ENCODE peak calls at places on chromosomes 7 and 10, in seven cellular contexts. A is CD8-positive, alpha-beta T cell; L is GM20000; N is stimulated activated CD8-positive, alpha-beta memory T cell treated with anti-CD3 and anti-CD28 coated beads, Interleukin-4, amount 100 ng/mL, for 24 hours; B is NCI-H1694 treated with DMSO at 0.1 percent for 48 hours; W is cardiac muscle cell; M is NCI-H2081. P is an unnamed sample.

GRCh38 chr10:69902835-69903535 is 101.3 kb downstream of the COL13A1 start:
- DNase-seq in A (no peak), L (no peak), N (no peak), B (no peak), W (no peak), M (no peak), P (no peak)

GRCh38 chr10:30818854-30819253 is 189.3 kb upstream of the LYZL2 start:
- DNase-seq in A (no peak), L (no peak), N (no peak), B (no peak), W (peak; percentile 42), M (no peak), P (no peak)

GRCh38 chr7:113118074-113118959 is at the start of gene SMIM30:
- DNase-seq in A (peak; percentile 90), L (peak; percentile 83), N (peak; percentile 86), B (peak; percentile 95), W (peak; percentile 93), M (peak; percentile 96), P (peak; percentile 84)

GRCh38 chr7:2500701-2501100 is 18.9 kb upstream of the LFNG start:
- DNase-seq in A (no peak), L (no peak), N (no peak), B (no peak), W (no peak), M (no peak), P (no peak)

GRCh38 chr10:129523031-129523722 is 56.1 kb downstream of the MGMT start:
- DNase-seq in A (no peak), L (no peak), N (no peak), B (no peak), W (no peak), M (no peak), P (no peak)

GRCh38 chr7:33287738-33288137 is 158.4 kb downstream of the BBS9 start:
- DNase-seq in A (no peak), L (no peak), N (no peak), B (no peak), W (no peak), M (no peak), P (no peak)

GRCh38 chr10:97788552-97789442 is 17.0 kb upstream of the SFRP5 start:
- DNase-seq in A (no peak), L (no peak), N (no peak), B (no peak), W (peak; percentile 59), M (no peak), P (no peak)

GRCh38 chr7:20329389-20330175 is 1.1 kb upstream of the ITGB8 start:
- DNase-seq in A (no peak), L (peak; percentile 75), N (no peak), B (no peak), W (peak; percentile 81), M (peak; percentile 70), P (no peak)

GRCh38 chr7:55130079-55130476 is 111.3 kb downstream of the EGFR start:
- DNase-seq in A (no peak), L (no peak), N (no peak), B (no peak), W (peak; percentile 68), M (no peak), P (no peak)

GRCh38 chr10:74032900-74033655 is 35.2 kb downstream of the VCL start:
- DNase-seq in A (no peak), L (no peak), N (no peak), B (no peak), W (no peak), M (no peak), P (no peak)

GRCh38 chr7:12389089-12389700 is 14.5 kb downstream of the VWDE start:
- DNase-seq in A (no peak), L (peak; percentile 47), N (no peak), B (peak; percentile 70), W (peak; percentile 72), M (peak; percentile 76), P (no peak)

GRCh38 chr7:110502893-110503465 is 587.9 kb upstream of the LRRN3 start:
- DNase-seq in A (no peak), L (no peak), N (no peak), B (no peak), W (no peak), M (no peak), P (no peak)

GRCh38 chr10:47379901-47380300 is 4.2 kb downstream of the ZNF488 start:
- DNase-seq in A (peak; percentile 6), L (no peak), N (no peak), B (no peak), W (no peak), M (no peak), P (no peak)

GRCh38 chr10:86876748-86877147 is 80.7 kb downstream of the MMRN2 start:
- DNase-seq in A (no peak), L (no peak), N (no peak), B (no peak), W (peak; percentile 61), M (no peak), P (no peak)

GRCh38 chr10:72038458-72039001 is 49.8 kb downstream of the SPOCK2 start:
- DNase-seq in A (no peak), L (no peak), N (no peak), B (no peak), W (no peak), M (no peak), P (no peak)

GRCh38 chr10:101901340-101901739 is 57.7 kb upstream of the KCNIP2 start:
- DNase-seq in A (no peak), L (peak; percentile 68), N (no peak), B (peak; percentile 2), W (no peak), M (peak; percentile 4), P (no peak)

GRCh38 chr7:16708496-16708895 is 45.1 kb upstream of the TSPAN13 start:
- DNase-seq in A (no peak), L (no peak), N (no peak), B (no peak), W (peak; percentile 20), M (no peak), P (no peak)

GRCh38 chr10:75395171-75395954 is 6.2 kb downstream of the ZNF503 start:
- DNase-seq in A (no peak), L (peak; percentile 78), N (no peak), B (no peak), W (peak; percentile 67), M (no peak), P (no peak)

GRCh38 chr7:83486957-83487356 is 162.0 kb downstream of the SEMA3E start:
- DNase-seq in A (no peak), L (no peak), N (no peak), B (no peak), W (no peak), M (no peak), P (no peak)

GRCh38 chr7:122301858-122302745 is 2.4 kb downstream of the FEZF1 start:
- DNase-seq in A (no peak), L (no peak), N (no peak), B (no peak), W (no peak), M (no peak), P (no peak)

GRCh38 chr7:103573479-103574058 is 127.6 kb upstream of the SLC26A5 start:
- DNase-seq in A (no peak), L (peak; percentile 14), N (no peak), B (peak; percentile 78), W (peak; percentile 54), M (peak; percentile 51), P (no peak)

GRCh38 chr7:75756340-75757297 is 15.4 kb downstream of the CCL26 start:
- DNase-seq in A (no peak), L (no peak), N (no peak), B (no peak), W (peak; percentile 70), M (peak; percentile 29), P (no peak)

GRCh38 chr7:41867639-41868038 is 164.7 kb upstream of the INHBA start:
- DNase-seq in A (no peak), L (no peak), N (no peak), B (no peak), W (no peak), M (no peak), P (no peak)

GRCh38 chr7:45258533-45259226 is 101.1 kb downstream of the RAMP3 start:
- DNase-seq in A (no peak), L (no peak), N (no peak), B (no peak), W (no peak), M (no peak), P (no peak)

GRCh38 chr7:120856621-120857352 is 1.2 kb downstream of the TSPAN12 start:
- DNase-seq in A (no peak), L (peak; percentile 83), N (no peak), B (peak; percentile 51), W (peak; percentile 15), M (peak; percentile 6), P (no peak)

GRCh38 chr7:22393825-22394458 is 37.0 kb upstream of the RAPGEF5 start:
- DNase-seq in A (no peak), L (no peak), N (no peak), B (no peak), W (peak; percentile 3), M (no peak), P (no peak)

GRCh38 chr7:50653997-50654425 is 88.8 kb upstream of the DDC start:
- DNase-seq in A (peak; percentile 4), L (no peak), N (no peak), B (no peak), W (peak; percentile 76), M (no peak), P (no peak)

GRCh38 chr7:130912910-130913720 is 179.1 kb upstream of the KLF14 start:
- DNase-seq in A (peak; percentile 79), L (peak; percentile 68), N (peak; percentile 74), B (no peak), W (peak; percentile 96), M (peak; percentile 29), P (peak; percentile 82)

GRCh38 chr7:18345641-18346234 is 149.8 kb upstream of the HDAC9 start:
- DNase-seq in A (no peak), L (peak; percentile 8), N (peak; percentile 4), B (peak; percentile 45), W (peak; percentile 76), M (peak; percentile 77), P (no peak)

GRCh38 chr7:149580328-149580727 is 82.7 kb upstream of the ZNF746 start:
- DNase-seq in A (no peak), L (no peak), N (no peak), B (no peak), W (no peak), M (no peak), P (no peak)

GRCh38 chr10:30172096-30172495 is 112.7 kb upstream of the JCAD start:
- DNase-seq in A (no peak), L (no peak), N (no peak), B (no peak), W (peak; percentile 71), M (no peak), P (no peak)

GRCh38 chr10:132360766-132361447 is 28.9 kb downstream of the LRRC27 start:
- DNase-seq in A (peak; percentile 30), L (no peak), N (peak; percentile 14), B (no peak), W (no peak), M (no peak), P (no peak)

GRCh38 chr7:32206987-32207386 is 136.8 kb upstream of the PDE1C start:
- DNase-seq in A (no peak), L (peak; percentile 8), N (no peak), B (no peak), W (peak; percentile 20), M (no peak), P (no peak)

GRCh38 chr7:42151309-42151708 is 85.7 kb downstream of the GLI3 start:
- DNase-seq in A (no peak), L (no peak), N (no peak), B (no peak), W (peak; percentile 34), M (no peak), P (no peak)

GRCh38 chr7:101948650-101949049 is 131.2 kb downstream of the CUX1 start:
- DNase-seq in A (no peak), L (no peak), N (no peak), B (no peak), W (no peak), M (no peak), P (no peak)